ENCODE peak calls at places on chromosome 18, in four cellular contexts. Z is IMR-90, M is mesendoderm, J is H1. C is an unnamed sample.

GRCh38 chr18:13558132-13558531 is 168.2 kb downstream of the FAM210A start:
- DNase-seq in J (peak), M (peak), Z (peak), C (peak)

GRCh38 chr18:36130039-36130831 is 536 bp downstream of the ELP2 start:
- DNase-seq in J (no peak), Z (peak), M (no peak), C (no peak)

GRCh38 chr18:57550510-57550909 is 36.0 kb downstream of the FECH start:
- DNase-seq in J (no peak), Z (no peak), M (no peak), C (no peak)

GRCh38 chr18:53219853-53220252 is 879.9 kb downstream of the DCC start:
- DNase-seq in Z (no peak), M (no peak), J (no peak), C (no peak)

GRCh38 chr18:43642647-43643046 is 365.4 kb upstream of the SYT4 start:
- DNase-seq in Z (no peak), J (no peak), M (no peak), C (no peak)

GRCh38 chr18:56789004-56789888 is 138.1 kb downstream of the WDR7 start:
- DNase-seq in J (no peak), M (peak), Z (peak), C (peak)

GRCh38 chr18:75104483-75104882 is 104.5 kb downstream of the PTGR3 start:
- DNase-seq in M (no peak), Z (no peak), J (no peak), C (no peak)

GRCh38 chr18:75162467-75162866 is 46.5 kb downstream of the PTGR3 start:
- DNase-seq in M (no peak), J (no peak), Z (peak), C (no peak)

GRCh38 chr18:9714832-9715343 is 6.8 kb downstream of the RAB31 start:
- DNase-seq in M (no peak), J (no peak), Z (no peak), C (no peak)

GRCh38 chr18:25827961-25828561 is 262.4 kb downstream of the SS18 start:
- DNase-seq in Z (peak), J (no peak), M (peak), C (peak)

GRCh38 chr18:9831046-9831722 is 54.6 kb upstream of the TXNDC2 start:
- DNase-seq in Z (no peak), J (no peak), M (no peak), C (no peak)

GRCh38 chr18:25230658-25231326 is 121.2 kb downstream of the ZNF521 start:
- DNase-seq in J (no peak), M (no peak), Z (peak), C (no peak)

GRCh38 chr18:46068763-46069162 is 3.3 kb downstream of the PSTPIP2 start:
- DNase-seq in Z (no peak), M (no peak), J (no peak), C (no peak)

GRCh38 chr18:33817096-33817495 is 239.1 kb downstream of the ASXL3 start:
- DNase-seq in Z (peak), M (peak), J (peak), C (no peak)

GRCh38 chr18:5456577-5457466 is 87.0 kb downstream of the EPB41L3 start:
- DNase-seq in M (peak), J (no peak), Z (peak), C (peak)

GRCh38 chr18:73040247-73040646 is 172.5 kb upstream of the NETO1 start:
- DNase-seq in Z (no peak), M (no peak), J (no peak), C (no peak)

GRCh38 chr18:13253786-13254755 is 35.5 kb downstream of the LDLRAD4 start:
- DNase-seq in Z (no peak), M (peak), J (no peak), C (no peak)

GRCh38 chr18:29749699-29750098 is 1292.8 kb downstream of the DSC3 start:
- DNase-seq in M (peak), Z (peak), J (no peak), C (no peak)

GRCh38 chr18:39732918-39733317 is 2167.3 kb upstream of the CELF4 start:
- DNase-seq in Z (no peak), M (no peak), J (no peak), C (no peak)

GRCh38 chr18:497688-498087 is 2.8 kb downstream of the COLEC12 start:
- DNase-seq in Z (no peak), M (peak), J (no peak), C (no peak)

GRCh38 chr18:1392046-1392445 is 487.4 kb downstream of the ADCYAP1 start:
- DNase-seq in Z (no peak), M (peak), J (no peak), C (no peak)

GRCh38 chr18:55869547-55869946 is 281.6 kb upstream of the TCF4 start:
- DNase-seq in M (no peak), Z (no peak), J (no peak), C (no peak)

GRCh38 chr18:53941601-53942335 is 282.7 kb downstream of the MBD2 start:
- DNase-seq in M (peak), Z (no peak), J (no peak), C (no peak)

GRCh38 chr18:67783215-67783946 is 266.9 kb upstream of the DSEL start:
- DNase-seq in J (no peak), Z (peak), M (peak), C (no peak)

GRCh38 chr18:28884304-28884703 is 707.4 kb upstream of the CDH2 start:
- DNase-seq in M (no peak), J (no peak), Z (peak), C (no peak)

GRCh38 chr18:3923750-3924149 is 473.8 kb downstream of the TGIF1 start:
- DNase-seq in J (no peak), M (no peak), Z (peak), C (no peak)

GRCh38 chr18:2424420-2424819 is 146.9 kb downstream of the METTL4 start:
- DNase-seq in J (no peak), Z (no peak), M (no peak), C (no peak)

GRCh38 chr18:38611036-38611964 is 1045.7 kb upstream of the CELF4 start:
- DNase-seq in M (no peak), J (no peak), Z (no peak), C (no peak)

GRCh38 chr18:36440614-36441013 is 143.1 kb downstream of the FHOD3 start:
- DNase-seq in J (no peak), M (no peak), Z (peak), C (no peak)

GRCh38 chr18:14189858-14190257 is 57.6 kb upstream of the ZNF519 start:
- DNase-seq in Z (no peak), J (no peak), M (no peak), C (no peak)

GRCh38 chr18:23416283-23416682 is 36.8 kb upstream of the RIOK3 start:
- DNase-seq in J (no peak), M (no peak), Z (no peak), C (no peak)

GRCh38 chr18:55510809-55511208 is 77.2 kb downstream of the TCF4 start:
- DNase-seq in J (no peak), Z (peak), M (no peak), C (no peak)

GRCh38 chr18:48194787-48195186 is 214.4 kb downstream of the ZBTB7C start:
- DNase-seq in J (no peak), Z (no peak), M (no peak), C (no peak)
- H3K23ac ChIP-seq in J (no peak), Z (no peak), M (no peak), C (no peak)

GRCh38 chr18:62526098-62527025 is 3.5 kb downstream of the ZCCHC2 start:
- DNase-seq in J (no peak), M (peak), Z (peak), C (peak)

GRCh38 chr18:62525611-62526010 is 2.8 kb downstream of the ZCCHC2 start:
- DNase-seq in M (no peak), Z (no peak), J (no peak), C (no peak)

GRCh38 chr18:62523255-62523588 is 397 bp downstream of the ZCCHC2 start:
- DNase-seq in J (no peak), Z (no peak), M (no peak), C (no peak)

GRCh38 chr18:62523631-62524442 is 1.0 kb downstream of the ZCCHC2 start:
- DNase-seq in J (no peak), M (peak), Z (peak), C (peak)

DNA sequence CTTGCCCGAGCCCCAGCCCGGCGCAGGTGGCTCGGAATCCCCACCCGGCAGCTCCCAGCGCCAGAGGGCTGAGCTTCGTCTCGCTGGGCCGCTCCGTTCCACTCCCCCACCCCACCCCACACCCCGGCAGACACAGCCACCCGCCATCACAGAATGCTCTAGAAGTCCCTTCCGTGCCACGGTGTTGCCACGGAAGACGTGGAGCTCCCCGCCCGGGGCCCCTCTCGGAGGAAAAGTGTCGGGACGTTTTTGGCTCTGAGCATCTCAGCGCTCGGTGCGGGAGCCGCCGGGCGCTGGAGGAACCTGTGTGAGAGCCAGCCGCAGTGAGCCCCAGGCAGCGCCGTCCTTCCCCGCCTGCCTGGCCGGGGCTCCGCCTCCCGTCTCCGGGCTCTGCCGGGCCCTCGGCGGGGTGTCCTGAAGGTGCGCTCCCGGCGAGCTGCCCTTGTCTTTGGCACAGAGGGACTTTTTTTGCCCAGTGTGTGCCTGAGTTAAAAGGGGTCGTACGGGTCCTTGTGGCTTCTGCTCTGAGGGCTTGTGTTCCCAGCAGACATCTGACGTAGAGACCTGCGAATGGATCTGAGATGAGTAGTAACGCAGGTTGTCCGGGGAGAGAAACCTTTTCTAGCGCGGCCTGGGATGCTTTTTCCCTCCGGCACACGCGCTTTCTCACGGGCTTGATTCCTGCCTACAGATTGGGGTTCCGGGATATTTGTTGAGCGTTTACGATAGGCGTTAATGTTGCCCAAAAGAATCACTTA is 1.8 kb downstream of the ZCCHC2 start:
- DNase-seq in M (peak), J (no peak), Z (peak), C (peak)
- H3K56ac ChIP-seq in M (peak), J (no peak), Z (no peak), C (no peak)

GRCh38 chr18:79524181-79525078 is 128.7 kb downstream of the NFATC1 start:
- DNase-seq in M (no peak), J (no peak), Z (no peak), C (peak)
- H3K23ac ChIP-seq in M (no peak), J (no peak), Z (no peak), C (no peak)

GRCh38 chr18:50201476-50201875 is 6.5 kb upstream of the MYO5B start:
- DNase-seq in Z (no peak), J (no peak), M (no peak), C (no peak)
- H3K56ac ChIP-seq in Z (no peak), J (no peak), M (no peak), C (no peak)

DNA sequence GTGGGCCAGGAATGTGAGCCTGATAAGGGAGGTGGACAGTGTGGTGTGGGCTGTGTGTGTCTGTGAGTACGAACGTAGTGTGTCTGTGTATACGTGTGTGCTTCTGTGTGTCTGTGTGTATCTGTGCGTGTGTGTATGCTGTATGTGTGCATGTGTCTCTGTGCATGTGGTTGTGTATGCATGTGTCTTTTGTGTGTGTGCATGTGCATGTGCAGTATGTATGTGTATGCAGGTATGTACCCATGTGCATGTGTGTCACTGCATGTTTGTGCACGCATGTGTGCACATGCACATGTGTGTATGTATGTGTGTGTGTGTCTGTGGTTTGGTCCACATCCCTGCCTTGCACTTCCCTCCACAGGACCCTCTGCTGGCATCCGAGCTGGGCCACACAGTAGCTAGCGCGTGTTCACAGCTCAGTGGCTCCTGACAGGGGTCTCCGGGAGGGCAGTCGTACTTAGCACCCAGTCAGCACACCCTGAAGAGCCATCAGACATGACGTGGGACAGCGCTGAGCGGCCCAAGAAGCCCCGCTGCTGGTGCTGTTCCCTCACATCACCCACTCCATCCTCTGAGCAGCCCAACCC is 114.3 kb downstream of the CELF4 start:
- DNase-seq in Z (no peak), J (no peak), M (no peak), C (no peak)
- H3K23ac ChIP-seq in Z (no peak), J (no peak), M (peak), C (no peak)

GRCh38 chr18:6980363-6980762 is 137.2 kb downstream of the LAMA1 start:
- DNase-seq in Z (no peak), M (no peak), J (no peak), C (no peak)
- H3K56ac ChIP-seq in Z (no peak), M (no peak), J (no peak), C (no peak)

GRCh38 chr18:76435321-76435989 is 59.6 kb downstream of the ZNF516 start:
- DNase-seq in Z (no peak), M (peak), J (no peak), C (no peak)

GRCh38 chr18:76434452-76434851 is 60.6 kb downstream of the ZNF516 start:
- DNase-seq in M (no peak), J (no peak), Z (no peak), C (no peak)

GRCh38 chr18:76432274-76432755 is 62.7 kb downstream of the ZNF516 start:
- DNase-seq in M (no peak), J (no peak), Z (no peak), C (no peak)

GRCh38 chr18:76432970-76433767 is 61.9 kb downstream of the ZNF516 start:
- DNase-seq in J (no peak), Z (no peak), M (no peak), C (no peak)

GRCh38 chr18:76433788-76434187 is 61.3 kb downstream of the ZNF516 start:
- DNase-seq in J (no peak), M (no peak), Z (no peak), C (no peak)
- H3K23ac ChIP-seq in J (no peak), M (no peak), Z (no peak), C (no peak)

DNA sequence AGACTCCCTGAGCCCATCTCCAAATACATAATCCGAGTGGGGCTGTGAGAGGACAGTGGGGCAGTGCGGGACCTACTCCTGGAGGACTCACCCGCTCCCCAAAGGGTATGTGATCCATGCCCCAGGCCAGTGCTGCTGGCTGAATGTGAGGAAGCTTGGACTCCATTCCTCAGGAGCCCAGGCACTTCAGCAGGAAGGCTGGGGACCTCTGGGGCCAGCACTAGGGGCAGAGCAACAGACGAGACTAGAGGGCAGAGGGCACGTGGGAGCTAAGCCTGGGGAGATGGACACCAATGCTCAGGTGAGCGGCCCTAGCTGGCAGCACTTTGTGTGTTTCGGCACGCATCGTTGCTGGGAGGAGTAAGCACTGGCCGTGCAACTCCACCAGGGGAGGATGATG is 84.9 kb downstream of the MALT1 start:
- DNase-seq in M (peak), J (no peak), Z (no peak), C (no peak)
- H3K56ac ChIP-seq in M (no peak), J (no peak), Z (no peak), C (no peak)